ENCODE peak calls at places on chromosome 9, in ten cellular contexts. E, R, Y, I, D, T, H, X, M and Q are unnamed samples. For H3K36me3, the result is how much of the 10 kb centered on the place peaks cover.

GRCh38 chr9:15961217-15961616 is 408.4 kb downstream of the CCDC171 start:
- DNase-seq in Y (no peak), R (no peak), T (no peak), M (no peak), E (no peak), D (no peak), X (no peak), I (no peak), H (no peak), Q (no peak)

GRCh38 chr9:121989010-121989409 is 104.1 kb downstream of the TTLL11 start:
- DNase-seq in E (no peak), T (no peak), R (no peak), X (no peak), H (no peak), Y (no peak), M (no peak), I (no peak), D (no peak), Q (no peak)

GRCh38 chr9:129146441-129146933 is 31.6 kb downstream of the IER5L start:
- DNase-seq in M (no peak), D (no peak), H (no peak), R (no peak), Y (no peak), I (no peak), T (no peak), E (no peak), X (no peak), Q (no peak)

GRCh38 chr9:69014013-69014412 is at the start of gene PRKACG:
- DNase-seq in R (no peak), H (no peak), E (no peak), T (no peak), M (no peak), Y (no peak), I (no peak), X (no peak), D (no peak), Q (no peak)

GRCh38 chr9:98774746-98775145 is 21.6 kb downstream of the ANKS6 start:
- DNase-seq in H (no peak), D (no peak), E (no peak), Y (no peak), R (no peak), X (no peak), I (peak), T (peak), M (no peak), Q (no peak)

GRCh38 chr9:135016876-135017275 is 70.6 kb upstream of the OLFM1 start:
- DNase-seq in Y (no peak), E (no peak), X (no peak), H (no peak), R (no peak), M (no peak), I (no peak), D (no peak), T (no peak), Q (no peak)

GRCh38 chr9:91589101-91589553 is 165.5 kb upstream of the NFIL3 start:
- DNase-seq in T (peak), R (no peak), M (no peak), D (peak), I (no peak), Y (peak), E (no peak), H (peak), X (no peak), Q (no peak)

GRCh38 chr9:33220681-33221567 is 19.0 kb upstream of the SPINK4 start:
- DNase-seq in X (no peak), I (no peak), M (no peak), E (no peak), R (no peak), H (no peak), D (no peak), T (no peak), Y (peak), Q (peak)

GRCh38 chr9:95349109-95350038 is 31.9 kb upstream of the FANCC start:
- DNase-seq in Y (no peak), R (no peak), D (no peak), H (no peak), M (no peak), E (no peak), T (no peak), X (no peak), I (no peak), Q (no peak)

GRCh38 chr9:115837618-115838017 is 316.0 kb upstream of the PAPPA start:
- DNase-seq in E (no peak), Y (no peak), R (no peak), D (no peak), X (no peak), T (no peak), I (no peak), H (no peak), M (no peak), Q (no peak)

GRCh38 chr9:127163409-127163808 is 41.0 kb upstream of the ANGPTL2 start:
- DNase-seq in E (no peak), D (no peak), R (no peak), H (no peak), X (peak), I (no peak), M (no peak), Y (no peak), T (no peak), Q (no peak)

GRCh38 chr9:106947097-106947496 is 84.1 kb downstream of the ZNF462 start:
- DNase-seq in X (no peak), M (no peak), I (no peak), D (no peak), T (no peak), E (no peak), R (no peak), Y (no peak), H (no peak), Q (no peak)

GRCh38 chr9:91431485-91431884 is 7.9 kb upstream of the NFIL3 start:
- DNase-seq in D (no peak), Y (no peak), R (no peak), X (no peak), M (no peak), E (no peak), T (no peak), H (no peak), I (no peak), Q (no peak)

GRCh38 chr9:120702075-120702474 is 12.2 kb downstream of the MEGF9 start:
- DNase-seq in M (no peak), I (no peak), D (no peak), T (no peak), Y (no peak), X (peak), H (no peak), E (no peak), R (no peak), Q (no peak)

GRCh38 chr9:86639899-86640379 is 285.7 kb upstream of the TUT7 start:
- DNase-seq in M (no peak), Y (no peak), X (no peak), R (no peak), I (no peak), E (peak), T (no peak), H (peak), D (peak), Q (no peak)

GRCh38 chr9:129567842-129568559 is 52.9 kb downstream of the C9orf50 start:
- DNase-seq in D (no peak), R (no peak), Y (no peak), E (peak), T (no peak), M (no peak), I (no peak), H (no peak), X (peak), Q (no peak)

GRCh38 chr9:135677641-135678168 is 14.6 kb downstream of the LCN9 start:
- DNase-seq in E (no peak), M (no peak), Y (no peak), X (no peak), R (no peak), H (no peak), I (no peak), T (no peak), D (no peak), Q (no peak)

GRCh38 chr9:27019589-27019988 is 14.1 kb upstream of the LRRC19 start:
- DNase-seq in D (no peak), X (no peak), Y (no peak), H (no peak), M (no peak), I (no peak), T (no peak), E (no peak), R (no peak), Q (no peak)

GRCh38 chr9:34375901-34376595 is 650 bp downstream of the MYORG start:
- DNase-seq in T (peak), D (no peak), Y (peak), X (peak), I (peak), E (peak), M (no peak), H (peak), R (no peak), Q (no peak)

GRCh38 chr9:69932901-69933300 is 110.7 kb upstream of the MAMDC2 start:
- DNase-seq in X (peak), H (no peak), E (no peak), I (no peak), R (no peak), Y (no peak), M (no peak), T (no peak), D (no peak), Q (no peak)

GRCh38 chr9:38414040-38414723 is 10.1 kb downstream of the IGFBPL1 start:
- DNase-seq in T (no peak), Y (no peak), M (no peak), H (no peak), D (no peak), X (no peak), I (no peak), R (no peak), E (no peak), Q (no peak)

GRCh38 chr9:19498015-19498414 is 89.2 kb downstream of the ACER2 start:
- DNase-seq in M (no peak), T (no peak), R (no peak), Y (no peak), I (no peak), H (no peak), E (no peak), D (no peak), X (no peak), Q (no peak)

DNA sequence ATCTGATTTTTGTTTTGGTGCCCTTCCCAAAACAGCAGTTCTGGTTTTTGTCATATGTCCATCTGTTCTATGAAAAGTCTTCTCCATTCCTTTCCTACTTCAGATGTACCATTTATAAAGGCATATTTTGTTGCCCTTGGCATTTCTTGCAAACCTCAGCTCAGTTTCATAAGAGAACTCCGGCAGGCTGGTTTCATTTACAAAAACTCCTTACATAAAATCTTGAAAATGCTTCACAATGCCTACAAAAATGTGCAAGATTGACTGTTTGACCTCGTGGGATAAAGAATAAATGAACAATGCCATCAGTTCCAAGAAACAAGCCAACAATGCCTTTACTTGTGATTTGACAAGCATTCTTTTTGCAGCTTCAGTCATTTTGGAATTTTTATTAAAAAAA is 39.1 kb upstream of the CTNNAL1 start:
- DNase-seq in E (no peak), X (no peak), H (no peak), T (no peak), I (no peak), Y (no peak), R (no peak), D (no peak), M (no peak), Q (no peak)
- H3K36me3 ChIP-seq in E (half or more), X (under half), H (under half), T (under half), I (half or more), Y (half or more), R (under half), D (under half), M (under half), Q (half or more)

DNA sequence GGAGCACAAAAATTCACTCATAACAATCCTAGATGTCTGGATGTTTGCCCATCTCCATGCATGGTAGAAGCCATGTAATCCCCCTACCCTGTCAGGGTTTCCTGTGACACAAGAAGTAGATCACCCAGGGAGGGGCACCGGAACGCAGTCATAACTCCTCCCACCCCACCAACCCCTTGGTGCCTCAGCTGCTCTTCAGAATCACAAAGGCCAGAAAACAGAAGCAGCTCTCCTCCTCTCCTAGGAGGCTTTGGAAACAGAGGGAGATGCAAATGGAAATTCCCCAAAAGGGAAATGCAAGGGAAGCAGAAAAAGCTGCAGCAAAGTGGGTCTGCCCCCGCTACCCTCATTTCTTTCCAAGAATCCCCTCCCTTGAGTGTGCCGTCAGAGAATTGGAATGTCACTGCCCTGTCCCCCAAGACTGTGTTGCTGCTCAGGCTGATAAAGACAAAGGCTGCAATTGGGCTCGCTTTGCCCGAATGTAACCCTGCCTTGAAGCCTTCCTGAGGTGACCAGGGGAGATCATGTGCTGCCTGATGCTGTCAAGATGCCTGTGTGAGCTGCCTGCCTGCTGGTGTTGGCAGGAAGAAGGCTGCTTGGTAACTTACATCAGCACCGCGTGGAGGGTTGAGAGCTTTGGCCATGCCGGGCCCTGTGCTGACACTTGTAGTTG is 65.5 kb upstream of the ABCA1 start:
- DNase-seq in Y (peak), E (peak), R (peak), D (no peak), I (no peak), M (no peak), T (peak), H (peak), X (peak), Q (peak)
- TF ChIP-seq POLR2AphosphoS5 in Y (peak), E (peak), R (peak), D (peak), I (no peak), M (no peak), T (peak), H (peak), X (no peak), Q (no peak)

GRCh38 chr9:73156593-73157187 is 5.0 kb downstream of the ANXA1 start:
- DNase-seq in X (no peak), T (no peak), E (no peak), Y (no peak), D (no peak), H (no peak), I (no peak), R (no peak), M (no peak), Q (no peak)
- H3K36me3 ChIP-seq in X (under half), T (under half), E (under half), Y (under half), D (under half), H (under half), I (half or more), R (under half), M (under half), Q (under half)

DNA sequence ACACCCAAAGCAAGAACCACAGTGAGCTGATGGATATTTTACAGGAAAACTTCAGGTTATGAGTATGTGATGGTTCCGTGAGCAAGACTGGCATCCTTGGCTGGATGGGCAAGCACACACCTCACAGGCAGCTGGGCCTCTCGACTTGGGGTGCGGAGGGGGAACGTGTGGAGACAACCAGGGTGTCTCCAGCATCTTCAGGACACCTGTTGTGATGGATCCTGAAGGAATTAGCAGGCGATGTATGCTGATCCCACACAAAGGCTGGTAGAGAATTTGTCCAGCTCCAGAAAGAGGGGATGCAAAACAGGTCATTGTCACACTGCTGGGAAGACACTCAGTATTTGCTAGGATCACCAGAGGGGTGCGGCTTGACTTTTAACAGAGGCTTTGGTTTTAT is 42.7 kb downstream of the SECISBP2 start:
- DNase-seq in T (no peak), R (no peak), D (no peak), M (no peak), Y (no peak), I (no peak), E (no peak), X (no peak), H (no peak), Q (no peak)
- TF ChIP-seq POLR2AphosphoS5 in T (no peak), R (no peak), D (no peak), M (no peak), Y (peak), I (no peak), E (no peak), X (no peak), H (no peak), Q (no peak)

GRCh38 chr9:130884111-130884531 is 12.5 kb downstream of the QRFP start:
- DNase-seq in H (no peak), E (no peak), R (no peak), D (no peak), Y (peak), M (no peak), X (no peak), T (no peak), I (no peak), Q (no peak)
- H3K36me3 ChIP-seq in H (under half), E (half or more), R (under half), D (under half), Y (half or more), M (under half), X (under half), T (under half), I (under half), Q (half or more)

GRCh38 chr9:112076814-112077213 is 98.3 kb downstream of the SUSD1 start:
- DNase-seq in H (no peak), M (no peak), D (no peak), T (no peak), E (no peak), R (no peak), Y (no peak), X (no peak), I (no peak), Q (no peak)

GRCh38 chr9:112072721-112073553 is 102.2 kb downstream of the SUSD1 start:
- DNase-seq in T (no peak), M (no peak), H (peak), I (no peak), Y (no peak), R (no peak), E (no peak), X (no peak), D (no peak), Q (no peak)

GRCh38 chr9:112075009-112075378 is 100.1 kb downstream of the SUSD1 start:
- DNase-seq in Y (no peak), X (no peak), H (no peak), D (no peak), T (no peak), R (no peak), I (no peak), M (no peak), E (no peak), Q (no peak)

GRCh38 chr9:112078432-112078831 is 96.7 kb downstream of the SUSD1 start:
- DNase-seq in E (no peak), H (no peak), Y (no peak), M (no peak), X (no peak), D (no peak), T (no peak), I (no peak), R (no peak), Q (no peak)

DNA sequence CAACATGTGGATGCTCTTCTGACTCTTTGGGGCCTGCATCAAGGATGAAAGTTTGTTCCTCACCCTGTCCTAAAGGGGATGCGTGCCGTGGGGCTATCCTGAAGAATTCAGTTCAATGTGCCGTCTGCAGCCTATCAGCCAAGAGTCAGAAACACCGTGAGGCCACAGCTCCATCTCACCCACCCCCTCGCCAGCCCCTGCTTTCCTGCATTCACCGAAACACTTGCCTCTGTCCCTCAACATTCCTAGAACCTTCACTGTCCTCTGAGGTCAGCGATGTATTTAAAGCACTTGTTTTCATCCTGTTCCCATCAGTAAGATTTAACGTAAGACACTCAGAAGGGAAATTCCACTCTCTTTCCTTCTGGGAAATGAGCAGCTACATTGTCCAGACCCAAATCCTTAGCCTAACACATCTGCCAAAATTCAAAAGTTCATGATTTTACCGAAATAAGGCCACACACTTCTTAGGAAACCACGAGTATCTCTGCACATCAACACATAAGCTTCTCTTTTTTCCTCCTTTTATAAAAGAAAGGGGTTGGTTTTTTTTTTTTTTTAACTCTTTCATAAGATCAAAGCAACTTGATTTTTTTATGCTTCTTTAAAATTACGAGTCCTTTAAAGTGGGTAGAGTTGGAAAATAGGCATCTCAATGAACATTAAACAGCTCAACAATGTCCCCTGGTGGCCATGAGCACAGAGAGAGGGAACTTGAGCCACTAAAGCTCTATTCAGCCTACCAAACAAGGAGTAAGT is 100.7 kb downstream of the SUSD1 start:
- DNase-seq in X (peak), I (peak), R (no peak), M (peak), T (no peak), H (peak), E (peak), D (peak), Y (no peak), Q (no peak)
- TF ChIP-seq POLR2AphosphoS5 in X (no peak), I (peak), R (no peak), M (no peak), T (peak), H (peak), E (peak), D (peak), Y (no peak), Q (no peak)

GRCh38 chr9:2053883-2054845 is 39.0 kb downstream of the SMARCA2 start:
- DNase-seq in M (no peak), E (peak), Y (peak), T (no peak), D (no peak), X (no peak), H (peak), R (no peak), I (no peak), Q (no peak)

GRCh38 chr9:2050236-2050635 is 35.1 kb downstream of the SMARCA2 start:
- DNase-seq in D (no peak), I (no peak), M (no peak), Y (no peak), R (no peak), H (no peak), X (no peak), T (no peak), E (no peak), Q (no peak)

GRCh38 chr9:2060425-2060824 is 45.3 kb downstream of the SMARCA2 start:
- DNase-seq in R (no peak), H (no peak), D (no peak), Y (no peak), M (no peak), E (no peak), T (no peak), I (no peak), X (no peak), Q (no peak)

GRCh38 chr9:2059131-2059929 is 44.2 kb downstream of the SMARCA2 start:
- DNase-seq in I (no peak), T (no peak), H (no peak), R (no peak), D (no peak), M (no peak), X (no peak), E (no peak), Y (no peak), Q (no peak)

GRCh38 chr9:2055203-2055658 is 40.1 kb downstream of the SMARCA2 start:
- DNase-seq in H (no peak), T (no peak), D (no peak), R (no peak), X (no peak), M (no peak), I (no peak), Y (no peak), E (no peak), Q (no peak)
- H3K36me3 ChIP-seq in H (under half), T (under half), D (under half), R (under half), X (under half), M (under half), I (under half), Y (under half), E (half or more), Q (under half)

DNA sequence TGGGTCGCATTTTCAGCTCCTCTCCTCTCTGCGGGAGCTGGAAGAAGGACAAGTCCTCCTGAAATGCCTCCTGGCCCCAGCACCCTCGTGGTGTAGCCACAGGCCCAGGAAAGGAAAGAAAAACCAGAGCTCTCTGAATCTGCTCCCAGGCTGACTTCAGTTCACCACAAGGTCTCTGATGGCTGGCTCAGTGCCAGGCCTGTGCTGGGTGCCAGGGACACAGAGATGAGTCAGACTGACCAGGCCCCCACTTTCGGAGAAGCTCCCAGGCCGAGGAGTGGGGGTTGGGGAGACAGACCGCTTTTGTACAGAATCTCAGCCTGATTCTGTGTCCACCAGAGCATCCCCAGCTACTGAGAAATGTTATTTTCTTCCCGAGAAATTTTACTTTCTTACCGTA is 12.1 kb downstream of the GLIPR2 start:
- DNase-seq in X (peak), H (peak), T (peak), I (peak), M (no peak), D (peak), R (peak), Y (peak), E (peak), Q (peak)
- TF ChIP-seq POLR2AphosphoS5 in X (no peak), H (peak), T (peak), I (peak), M (no peak), D (peak), R (peak), Y (peak), E (peak), Q (no peak)